ENCODE peak calls at places on chromosome 1, in five cellular contexts. W is astrocyte; A is AG08395; D is central memory CD8-positive, alpha-beta T cell; F is HEK293T. K is an unnamed sample.

GRCh38 chr1:1606232-1606631 is 6.3 kb upstream of the FNDC10 start:
- DNase-seq in F (no peak), W (no peak), A (no peak), D (no peak), K (no peak)

GRCh38 chr1:36432616-36433015 is 17.6 kb downstream of the OSCP1 start:
- DNase-seq in F (no peak), W (no peak), A (no peak), D (no peak), K (no peak)

GRCh38 chr1:32349211-32349708 is 13.0 kb downstream of the FAM229A start:
- DNase-seq in A (no peak), W (peak), D (no peak), F (no peak), K (no peak)

GRCh38 chr1:235613617-235614016 is 36.0 kb downstream of the GNG4 start:
- DNase-seq in F (no peak), W (no peak), D (no peak), A (no peak), K (no peak)

GRCh38 chr1:116350097-116350645 is 22.9 kb upstream of the ATP1A1 start:
- DNase-seq in F (no peak), D (no peak), A (no peak), W (peak), K (no peak)

GRCh38 chr1:22210176-22210575 is 67.3 kb upstream of the WNT4 start:
- DNase-seq in D (no peak), F (no peak), A (no peak), W (no peak), K (no peak)

GRCh38 chr1:31666290-31666963 is 21.8 kb upstream of the PEF1 start:
- DNase-seq in A (no peak), D (no peak), W (peak), F (no peak), K (no peak)

GRCh38 chr1:178810585-178810984 is 60.3 kb downstream of the ANGPTL1 start:
- DNase-seq in A (no peak), D (no peak), W (no peak), F (no peak), K (no peak)

GRCh38 chr1:218718216-218718615 is 373.1 kb downstream of the TGFB2 start:
- DNase-seq in W (peak), F (no peak), D (no peak), A (peak), K (no peak)

K was measured in NCI-H526.